ENCODE peak calls at places on chromosome 11, in four cellular contexts. One of them, this sample, is unnamed.

GRCh38 chr11:45930031-45930794 is 7.8 kb downstream of the LARGE2 start:
- DNase-seq in endothelial cell: no peak
- DNase-seq in IMR-90: no peak
- DNase-seq in astrocyte of the spinal cord: no peak
- DNase-seq in this sample: no peak

GRCh38 chr11:224424-224823 is 11.7 kb downstream of the SIRT3 start:
- DNase-seq in IMR-90: no peak
- DNase-seq in astrocyte of the spinal cord: no peak
- DNase-seq in endothelial cell: no peak
- DNase-seq in this sample: no peak

GRCh38 chr11:34495724-34496377 is 17.7 kb downstream of the ELF5 start:
- DNase-seq in astrocyte of the spinal cord: peak; percentile 81
- DNase-seq in IMR-90: no peak
- DNase-seq in endothelial cell: no peak
- DNase-seq in this sample: no peak

GRCh38 chr11:80349986-80350385 is 909.2 kb upstream of the TENM4 start:
- DNase-seq in astrocyte of the spinal cord: no peak
- DNase-seq in IMR-90: no peak
- DNase-seq in endothelial cell: no peak
- DNase-seq in this sample: no peak

GRCh38 chr11:116366980-116367640 is 405.7 kb downstream of the BUD13 start:
- DNase-seq in IMR-90: no peak
- DNase-seq in endothelial cell: peak; percentile 35
- DNase-seq in astrocyte of the spinal cord: peak; percentile 57
- DNase-seq in this sample: no peak

GRCh38 chr11:11129118-11129517 is 223.9 kb downstream of the CSNK2A3 start:
- DNase-seq in endothelial cell: no peak
- DNase-seq in IMR-90: no peak
- DNase-seq in astrocyte of the spinal cord: no peak
- DNase-seq in this sample: no peak

GRCh38 chr11:109308551-109308950 is 113.4 kb upstream of the C11orf87 start:
- DNase-seq in IMR-90: no peak
- DNase-seq in astrocyte of the spinal cord: no peak
- DNase-seq in endothelial cell: no peak
- DNase-seq in this sample: no peak

GRCh38 chr11:44622190-44622650 is 56.8 kb downstream of the CD82 start:
- DNase-seq in endothelial cell: no peak
- DNase-seq in astrocyte of the spinal cord: no peak
- DNase-seq in IMR-90: no peak
- DNase-seq in this sample: no peak

GRCh38 chr11:76672431-76673163 is 2.0 kb upstream of the LRRC32 start:
- DNase-seq in endothelial cell: no peak
- DNase-seq in astrocyte of the spinal cord: no peak
- DNase-seq in IMR-90: no peak
- DNase-seq in this sample: no peak

GRCh38 chr11:64571410-64572091 is 19.5 kb upstream of the SLC22A12 start:
- DNase-seq in IMR-90: no peak
- DNase-seq in endothelial cell: no peak
- DNase-seq in astrocyte of the spinal cord: no peak
- DNase-seq in this sample: no peak

GRCh38 chr11:31237819-31238771 is 131.4 kb downstream of the DCDC1 start:
- DNase-seq in endothelial cell: no peak
- DNase-seq in IMR-90: no peak
- DNase-seq in astrocyte of the spinal cord: no peak
- DNase-seq in this sample: no peak

GRCh38 chr11:27158763-27159679 is 118.4 kb downstream of the BBOX1 start:
- DNase-seq in IMR-90: peak; percentile 81
- DNase-seq in endothelial cell: peak; percentile 52
- DNase-seq in astrocyte of the spinal cord: peak; percentile 88
- DNase-seq in this sample: peak; percentile 45

GRCh38 chr11:2870460-2870859 is 15.1 kb downstream of the CDKN1C start:
- DNase-seq in IMR-90: no peak
- DNase-seq in endothelial cell: no peak
- DNase-seq in astrocyte of the spinal cord: no peak
- DNase-seq in this sample: no peak

GRCh38 chr11:93396356-93396755 is 65.8 kb downstream of the DEUP1 start:
- DNase-seq in endothelial cell: no peak
- DNase-seq in IMR-90: no peak
- DNase-seq in astrocyte of the spinal cord: peak; percentile 73
- DNase-seq in this sample: no peak

GRCh38 chr11:33377100-33377851 is 120.1 kb downstream of the HIPK3 start:
- DNase-seq in astrocyte of the spinal cord: peak; percentile 30
- DNase-seq in endothelial cell: no peak
- DNase-seq in IMR-90: peak; percentile 19
- DNase-seq in this sample: no peak

GRCh38 chr11:38819986-38820385 is 2221.9 kb upstream of the RAG2 start:
- DNase-seq in astrocyte of the spinal cord: no peak
- DNase-seq in endothelial cell: no peak
- DNase-seq in IMR-90: no peak
- DNase-seq in this sample: no peak

GRCh38 chr11:114350022-114350421 is 50.3 kb downstream of the C11orf71 start:
- DNase-seq in astrocyte of the spinal cord: no peak
- DNase-seq in IMR-90: no peak
- DNase-seq in endothelial cell: no peak
- DNase-seq in this sample: no peak

GRCh38 chr11:76752321-76753175 is 30.6 kb upstream of the TSKU start:
- DNase-seq in IMR-90: peak; percentile 88
- DNase-seq in endothelial cell: no peak
- DNase-seq in astrocyte of the spinal cord: peak; percentile 39
- DNase-seq in this sample: no peak

GRCh38 chr11:65525659-65526480 is 987 bp downstream of the SCYL1 start:
- DNase-seq in endothelial cell: no peak
- DNase-seq in astrocyte of the spinal cord: no peak
- DNase-seq in IMR-90: no peak
- DNase-seq in this sample: no peak

GRCh38 chr11:67029146-67029545 is 6.2 kb downstream of the SYT12 start:
- DNase-seq in endothelial cell: no peak
- DNase-seq in IMR-90: peak; percentile 31
- DNase-seq in astrocyte of the spinal cord: peak; percentile 22
- DNase-seq in this sample: no peak

GRCh38 chr11:34309970-34310369 is 47.8 kb downstream of the ABTB2 start:
- DNase-seq in astrocyte of the spinal cord: no peak
- DNase-seq in IMR-90: no peak
- DNase-seq in endothelial cell: no peak
- DNase-seq in this sample: no peak

GRCh38 chr11:128465946-128466688 is 121.2 kb downstream of the ETS1 start:
- DNase-seq in astrocyte of the spinal cord: no peak
- DNase-seq in endothelial cell: no peak
- DNase-seq in IMR-90: no peak
- DNase-seq in this sample: no peak

GRCh38 chr11:101914349-101914736 is 467 bp upstream of the CEP126 start:
- DNase-seq in IMR-90: peak; percentile 49
- DNase-seq in astrocyte of the spinal cord: peak; percentile 57
- DNase-seq in endothelial cell: no peak
- DNase-seq in this sample: no peak

GRCh38 chr11:95248666-95249467 is 17.9 kb upstream of the SESN3 start:
- DNase-seq in endothelial cell: no peak
- DNase-seq in astrocyte of the spinal cord: no peak
- DNase-seq in IMR-90: no peak
- DNase-seq in this sample: no peak

GRCh38 chr11:130725417-130726233 is 190.7 kb downstream of the SNX19 start:
- DNase-seq in IMR-90: peak; percentile 44
- DNase-seq in astrocyte of the spinal cord: no peak
- DNase-seq in endothelial cell: no peak
- DNase-seq in this sample: no peak

GRCh38 chr11:100825610-100826009 is 138.5 kb downstream of the ARHGAP42 start:
- DNase-seq in astrocyte of the spinal cord: no peak
- DNase-seq in IMR-90: no peak
- DNase-seq in endothelial cell: no peak
- DNase-seq in this sample: no peak

GRCh38 chr11:123654566-123655081 is at the start of gene SCN3B:
- DNase-seq in astrocyte of the spinal cord: peak; percentile 70
- DNase-seq in IMR-90: peak; percentile 61
- DNase-seq in endothelial cell: peak; percentile 90
- DNase-seq in this sample: peak; percentile 59

GRCh38 chr11:59200421-59200746 is 12.3 kb downstream of the MPEG1 start:
- DNase-seq in astrocyte of the spinal cord: no peak
- DNase-seq in IMR-90: no peak
- DNase-seq in endothelial cell: no peak
- DNase-seq in this sample: no peak

DNA sequence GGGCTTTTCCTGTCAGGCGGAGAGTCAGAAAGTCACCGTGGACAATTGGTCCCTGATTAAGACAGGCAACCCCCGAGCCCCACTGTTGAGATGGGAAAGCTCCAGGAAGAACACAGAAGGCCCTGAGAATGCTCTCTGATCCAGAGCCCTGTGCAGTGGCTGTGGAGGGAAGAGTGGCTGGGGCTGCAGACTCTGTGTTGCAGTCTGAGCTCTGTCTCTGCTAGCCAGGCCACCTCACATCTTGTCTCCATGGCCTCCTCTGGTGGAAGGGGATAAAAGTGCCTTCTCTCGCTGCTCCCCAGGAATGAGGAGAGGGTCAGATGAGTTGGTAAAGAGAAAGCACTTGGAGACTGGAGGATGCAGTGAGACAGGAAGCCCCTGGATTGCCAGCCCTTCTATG is 141.2 kb downstream of the CEP164 start:
- DNase-seq in astrocyte of the spinal cord: no peak
- DNase-seq in IMR-90: no peak
- DNase-seq in endothelial cell: no peak
- DNase-seq in this sample: no peak
- TF ChIP-seq CTCF in astrocyte of the spinal cord: no peak
- TF ChIP-seq CTCF in IMR-90: no peak
- TF ChIP-seq CTCF in endothelial cell: no peak
- TF ChIP-seq CTCF in this sample: no peak

DNA sequence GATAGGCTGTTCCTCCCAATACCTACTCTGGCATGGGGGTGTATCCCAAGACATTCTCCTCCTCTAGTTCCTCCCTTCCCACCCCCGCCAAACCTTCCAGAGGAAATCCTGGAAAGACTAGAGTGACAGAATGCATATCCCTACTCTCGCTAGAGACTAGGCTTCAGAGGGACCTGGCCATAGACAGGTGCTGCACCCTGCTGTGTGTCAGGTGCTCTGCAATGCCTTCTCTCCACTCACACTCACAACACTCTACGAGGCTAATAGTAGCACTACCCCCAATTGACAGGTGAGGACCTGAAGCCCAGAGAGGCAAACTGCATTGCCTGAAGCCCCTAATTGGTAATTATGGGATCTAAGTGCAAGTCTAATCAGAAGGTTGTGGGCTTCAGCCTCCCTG is 46.2 kb upstream of the LMO1 start:
- DNase-seq in astrocyte of the spinal cord: no peak
- DNase-seq in IMR-90: no peak
- DNase-seq in endothelial cell: no peak
- DNase-seq in this sample: no peak
- TF ChIP-seq CTCF in astrocyte of the spinal cord: no peak
- TF ChIP-seq CTCF in IMR-90: no peak
- TF ChIP-seq CTCF in endothelial cell: no peak
- TF ChIP-seq CTCF in this sample: no peak

GRCh38 chr11:134889832-134890231 is 477.8 kb upstream of the B3GAT1 start:
- DNase-seq in IMR-90: no peak
- DNase-seq in astrocyte of the spinal cord: no peak
- DNase-seq in endothelial cell: no peak
- DNase-seq in this sample: no peak
- TF ChIP-seq CTCF in IMR-90: no peak
- TF ChIP-seq CTCF in astrocyte of the spinal cord: no peak
- TF ChIP-seq CTCF in endothelial cell: no peak
- TF ChIP-seq CTCF in this sample: no peak

DNA sequence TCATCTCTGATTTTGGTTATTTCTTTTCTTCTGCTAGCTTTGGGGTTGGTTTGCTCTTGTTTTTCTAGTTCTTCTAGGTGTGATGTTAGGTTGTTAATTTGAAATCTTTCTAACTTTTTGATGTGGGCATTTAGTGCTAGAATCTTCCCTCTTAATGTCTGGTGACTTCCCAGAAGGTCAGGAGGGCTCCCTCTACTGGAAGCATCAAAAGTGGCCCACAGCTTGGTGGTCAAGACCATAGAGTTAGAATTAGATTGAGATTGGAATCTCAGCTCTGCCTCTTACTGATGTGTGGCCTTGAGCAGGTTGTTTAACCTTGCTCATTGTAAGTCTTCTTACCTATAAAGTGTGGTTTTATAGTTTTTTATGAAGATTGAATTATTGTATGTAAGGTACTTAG is 99.3 kb downstream of the FDX1 start:
- DNase-seq in IMR-90: no peak
- DNase-seq in endothelial cell: no peak
- DNase-seq in astrocyte of the spinal cord: peak; percentile 10
- DNase-seq in this sample: no peak
- TF ChIP-seq CTCF in IMR-90: peak; percentile 25
- TF ChIP-seq CTCF in endothelial cell: no peak
- TF ChIP-seq CTCF in astrocyte of the spinal cord: peak; percentile 39
- TF ChIP-seq CTCF in this sample: no peak

GRCh38 chr11:41498726-41499125 is 39.3 kb upstream of the LRRC4C start:
- DNase-seq in astrocyte of the spinal cord: peak; percentile 37
- DNase-seq in IMR-90: no peak
- DNase-seq in endothelial cell: no peak
- DNase-seq in this sample: no peak
- TF ChIP-seq CTCF in astrocyte of the spinal cord: peak; percentile 38
- TF ChIP-seq CTCF in IMR-90: peak; percentile 21
- TF ChIP-seq CTCF in endothelial cell: peak; percentile 49
- TF ChIP-seq CTCF in this sample: peak; percentile 68

DNA sequence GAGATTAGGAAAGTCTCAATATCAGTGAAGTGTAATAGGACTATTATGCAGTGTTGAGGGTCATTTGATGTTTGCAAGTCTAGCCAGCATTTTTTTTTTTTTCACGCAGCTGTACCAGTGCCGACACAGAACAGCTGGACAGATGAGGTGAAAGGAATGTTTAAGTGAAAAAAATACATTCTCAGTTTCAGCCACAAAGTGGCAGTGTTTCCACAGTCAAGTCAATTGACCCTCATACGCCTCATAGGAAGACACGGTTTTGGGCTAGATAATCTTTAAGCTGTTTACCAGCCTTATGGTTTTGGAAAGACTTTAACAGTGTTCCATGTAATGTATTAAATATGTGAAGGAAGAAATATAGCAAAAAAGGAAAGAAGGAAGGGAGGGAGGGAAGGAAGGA is 349.9 kb upstream of the ANO3 start:
- DNase-seq in astrocyte of the spinal cord: peak; percentile 71
- DNase-seq in IMR-90: peak; percentile 77
- DNase-seq in endothelial cell: peak; percentile 37
- DNase-seq in this sample: no peak
- TF ChIP-seq CTCF in astrocyte of the spinal cord: peak; percentile 48
- TF ChIP-seq CTCF in IMR-90: peak; percentile 77
- TF ChIP-seq CTCF in endothelial cell: peak; percentile 37
- TF ChIP-seq CTCF in this sample: peak; percentile 34

GRCh38 chr11:124745835-124746620 is 6.0 kb downstream of the VSIG2 start:
- DNase-seq in endothelial cell: no peak
- DNase-seq in astrocyte of the spinal cord: no peak
- DNase-seq in IMR-90: no peak
- DNase-seq in this sample: no peak
- TF ChIP-seq CTCF in endothelial cell: peak; percentile 38
- TF ChIP-seq CTCF in astrocyte of the spinal cord: peak; percentile 25
- TF ChIP-seq CTCF in IMR-90: peak; percentile 11
- TF ChIP-seq CTCF in this sample: peak; percentile 16

DNA sequence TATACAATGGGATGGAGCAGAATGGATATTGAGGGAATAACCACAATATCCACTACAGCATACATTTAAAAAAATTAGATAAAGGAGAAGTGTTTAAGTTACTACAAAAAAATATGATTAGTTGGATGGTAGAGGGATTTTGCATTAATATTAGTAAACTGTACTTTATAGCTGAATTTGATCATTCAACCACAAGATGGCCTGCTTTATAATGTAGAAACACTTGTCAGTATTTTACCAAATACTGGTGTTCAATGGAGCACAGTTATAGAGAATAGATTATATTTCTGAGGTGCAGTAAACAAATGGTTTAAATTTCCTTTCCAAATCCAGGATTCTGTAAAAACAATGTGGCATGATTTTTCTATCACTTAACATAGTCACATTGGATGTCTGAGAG is 818.8 kb upstream of the CHORDC1 start:
- DNase-seq in endothelial cell: no peak
- DNase-seq in astrocyte of the spinal cord: no peak
- DNase-seq in IMR-90: no peak
- DNase-seq in this sample: no peak
- TF ChIP-seq CTCF in endothelial cell: no peak
- TF ChIP-seq CTCF in astrocyte of the spinal cord: peak; percentile 9
- TF ChIP-seq CTCF in IMR-90: peak; percentile 13
- TF ChIP-seq CTCF in this sample: no peak